ENCODE peak calls at places on chromosomes 11 and 22, in nine cellular contexts. J is thyroid gland, M is sigmoid colon, A is esophagus squamous epithelium, I is A549, C is HCT116, U is IMR-90, T is uterus, P is stomach. S is an unnamed sample.

GRCh38 chr22:48872271-48873260 is 955.1 kb downstream of the BRD1 start:
- DNase-seq in J (no peak), M (peak; percentile 34), A (no peak), I (no peak), C (no peak), U (no peak), T (peak; percentile 4), P (no peak), S (peak; percentile 22)

GRCh38 chr22:48504519-48505140 is 1323.0 kb downstream of the BRD1 start:
- DNase-seq in J (no peak), M (no peak), A (no peak), I (no peak), C (no peak), U (no peak), T (no peak), P (no peak), S (peak; percentile 33)

GRCh38 chr22:35805466-35805865 is 87.8 kb downstream of the APOL5 start:
- DNase-seq in J (no peak), M (no peak), A (no peak), I (no peak), C (no peak), U (no peak), T (no peak), P (no peak), S (no peak)

GRCh38 chr11:13091373-13091772 is 82.3 kb downstream of the RASSF10 start:
- DNase-seq in J (no peak), M (no peak), A (no peak), I (no peak), C (no peak), U (no peak), T (no peak), P (no peak), S (no peak)

GRCh38 chr11:77075425-77075905 is 8.7 kb downstream of the CAPN5 start:
- DNase-seq in J (no peak), M (peak; percentile 57), A (no peak), I (no peak), C (no peak), U (no peak), T (no peak), P (peak; percentile 56), S (no peak)

GRCh38 chr11:78649361-78650215 is 74.9 kb upstream of the NARS2 start:
- DNase-seq in J (no peak), M (no peak), A (no peak), I (no peak), C (no peak), U (no peak), T (no peak), P (no peak), S (no peak)

GRCh38 chr22:23226497-23226850 is 46.2 kb downstream of the BCR start:
- DNase-seq in J (no peak), M (no peak), A (no peak), I (no peak), C (no peak), U (no peak), T (no peak), P (no peak), S (no peak)

GRCh38 chr11:81005595-81005994 is 1564.8 kb upstream of the TENM4 start:
- DNase-seq in J (no peak), M (no peak), A (no peak), I (peak; percentile 38), C (no peak), U (peak; percentile 80), T (no peak), P (no peak), S (no peak)

GRCh38 chr11:131824766-131825165 is 454.4 kb downstream of the NTM start:
- DNase-seq in J (no peak), M (no peak), A (no peak), I (no peak), C (no peak), U (peak; percentile 2), T (no peak), P (no peak), S (no peak)

GRCh38 chr11:117230286-117230961 is 1.4 kb downstream of the PCSK7 start:
- DNase-seq in J (no peak), M (peak; percentile 58), A (no peak), I (no peak), C (no peak), U (peak; percentile 51), T (no peak), P (no peak), S (no peak)

GRCh38 chr11:110434952-110435779 is 5.4 kb downstream of the FDX1 start:
- DNase-seq in J (peak; percentile 71), M (no peak), A (no peak), I (peak; percentile 25), C (peak; percentile 24), U (no peak), T (no peak), P (peak; percentile 66), S (no peak)

GRCh38 chr22:45341503-45341902 is 31.8 kb downstream of the FAM118A start:
- DNase-seq in J (peak; percentile 69), M (no peak), A (no peak), I (no peak), C (no peak), U (no peak), T (no peak), P (no peak), S (no peak)

GRCh38 chr22:38699784-38700183 is 959 bp downstream of the JOSD1 start:
- DNase-seq in J (no peak), M (peak; percentile 58), A (no peak), I (no peak), C (no peak), U (peak; percentile 62), T (no peak), P (no peak), S (no peak)

GRCh38 chr22:30829901-30830550 is 135.4 kb downstream of the OSBP2 start:
- DNase-seq in J (no peak), M (no peak), A (no peak), I (peak; percentile 97), C (peak; percentile 90), U (peak; percentile 97), T (no peak), P (peak; percentile 19), S (no peak)

GRCh38 chr11:74673956-74674355 is 57.3 kb downstream of the CHRDL2 start:
- DNase-seq in J (no peak), M (no peak), A (no peak), I (peak; percentile 64), C (no peak), U (no peak), T (no peak), P (no peak), S (peak; percentile 37)

GRCh38 chr22:44395116-44396005 is 82.6 kb upstream of the SHISAL1 start:
- DNase-seq in J (no peak), M (no peak), A (no peak), I (no peak), C (no peak), U (no peak), T (peak; percentile 11), P (peak; percentile 17), S (peak; percentile 54)

DNA sequence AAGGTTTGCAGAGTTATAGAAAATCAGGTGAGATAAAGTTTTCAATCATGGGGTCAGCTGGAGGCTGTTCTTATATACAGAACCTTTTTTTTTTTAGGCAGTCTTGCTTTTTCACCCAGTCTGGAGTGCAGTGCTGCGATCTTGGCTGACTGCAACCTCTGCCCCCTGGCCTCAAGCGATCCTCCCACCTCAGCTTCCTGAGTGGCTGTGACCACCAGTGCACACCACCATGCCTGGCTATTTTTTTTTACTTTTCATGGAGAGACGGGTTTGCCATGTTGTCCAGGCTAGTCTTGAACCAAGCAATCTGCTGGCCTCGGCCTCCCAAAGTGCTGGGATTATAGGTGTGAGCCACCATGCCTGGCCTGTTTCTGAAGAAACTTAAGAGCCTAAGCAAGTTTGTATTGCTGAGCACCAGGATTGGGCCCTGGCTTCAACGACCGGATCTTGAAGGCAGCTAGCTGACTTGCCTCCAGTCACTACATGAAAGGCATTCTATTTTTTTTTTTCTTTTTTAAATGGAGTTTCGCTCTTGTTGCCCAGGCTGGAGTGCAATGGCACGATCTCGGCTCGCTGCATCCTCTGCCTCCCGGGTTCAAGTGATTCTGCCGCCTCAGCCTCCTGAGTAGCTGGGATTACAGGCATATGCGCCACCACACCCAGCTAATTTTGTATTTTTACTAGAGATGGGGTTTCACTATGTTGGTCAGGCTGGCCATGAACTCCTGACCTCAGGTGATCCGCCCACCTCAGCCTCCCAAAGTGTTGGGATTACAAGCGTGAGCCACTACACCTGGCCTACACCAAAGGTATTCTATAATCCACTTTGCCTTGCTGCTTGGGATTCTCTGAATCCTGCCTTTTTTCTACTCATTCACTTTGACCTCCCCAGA is 7.6 kb downstream of the XBP1 start:
- DNase-seq in J (peak; percentile 63), M (no peak), A (no peak), I (no peak), C (no peak), U (no peak), T (no peak), P (no peak), S (peak; percentile 49)
- TF ChIP-seq POLR2A in J (no peak), M (no peak), A (no peak), I (no peak), C (no peak), U (no peak), T (no peak), P (no peak), S (no peak)

GRCh38 chr22:43273902-43274484 is 69.2 kb downstream of the SCUBE1 start:
- DNase-seq in J (peak; percentile 50), M (no peak), A (no peak), I (peak; percentile 61), C (peak; percentile 47), U (peak; percentile 46), T (peak; percentile 50), P (peak; percentile 47), S (no peak)
- TF ChIP-seq CTCF in J (peak; percentile 87), M (peak; percentile 67), A (peak; percentile 65), I (peak; percentile 60), C (peak; percentile 70), U (peak; percentile 72), T (peak; percentile 64), P (no peak), S (peak; percentile 73)

GRCh38 chr11:108128772-108129171 is 7.4 kb downstream of the ACAT1 start:
- DNase-seq in J (no peak), M (no peak), A (no peak), I (no peak), C (no peak), U (no peak), T (no peak), P (no peak), S (no peak)
- H3K9me3 ChIP-seq in J (no peaks in the 10 kb centered on the region), M (no peaks in the 10 kb centered on the region), A (no peaks in the 10 kb centered on the region), I (no peaks in the 10 kb centered on the region), C (no peaks in the 10 kb centered on the region), U (no peaks in the 10 kb centered on the region), T (no peaks in the 10 kb centered on the region), P (no peaks in the 10 kb centered on the region), S (no peaks in the 10 kb centered on the region)

DNA sequence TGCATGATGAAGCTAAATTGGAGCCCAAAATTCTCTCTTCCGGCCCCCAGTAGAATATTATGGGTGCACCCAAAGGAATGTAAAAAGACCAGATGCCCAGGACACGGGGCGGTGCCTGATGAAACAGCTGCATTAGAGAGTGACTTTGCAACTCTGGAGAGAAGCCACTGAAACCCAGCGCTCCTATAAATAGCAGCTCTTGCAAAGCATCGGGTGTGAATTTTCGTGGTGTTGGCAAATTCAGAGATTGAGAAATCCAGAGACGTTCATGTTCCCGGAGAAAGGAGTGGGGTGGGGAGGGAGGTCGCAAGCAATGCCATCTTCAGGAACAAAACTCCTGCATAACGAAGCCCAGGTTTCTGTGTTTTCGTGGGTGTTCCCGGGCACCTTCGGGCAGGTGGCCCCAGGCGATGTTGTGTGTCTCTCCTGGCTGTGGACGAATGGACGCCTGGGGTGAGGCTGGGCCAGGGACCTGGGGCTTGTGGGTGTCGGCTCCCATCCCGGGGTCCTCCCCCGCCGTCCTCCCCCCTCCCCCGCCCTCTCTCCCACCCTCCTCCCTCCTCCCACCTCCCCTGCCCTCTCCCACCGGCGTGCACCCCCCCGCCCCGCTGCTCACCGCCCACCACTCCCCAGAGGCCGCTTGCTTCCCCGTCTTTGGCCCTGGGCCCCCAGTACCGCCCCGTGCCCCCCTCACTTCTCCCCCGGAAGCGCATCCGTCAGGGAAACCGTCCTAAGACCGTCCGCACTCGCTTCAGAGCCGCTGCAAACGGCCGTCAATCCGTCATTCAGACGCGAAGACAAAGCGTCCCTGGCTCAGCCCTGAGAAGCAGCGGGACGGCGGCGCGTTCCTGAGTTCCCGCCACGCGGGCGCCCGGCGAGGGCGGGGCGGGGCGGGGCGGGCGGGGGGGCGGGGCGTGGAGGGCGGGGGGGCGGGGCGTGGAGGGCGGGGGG is 26.7 kb upstream of the TOLLIP start:
- DNase-seq in J (peak; percentile 64), M (peak; percentile 93), A (no peak), I (peak; percentile 53), C (no peak), U (peak; percentile 71), T (peak; percentile 68), P (peak; percentile 57), S (peak; percentile 92)
- TF ChIP-seq POLR2A in J (no peak), M (no peak), A (no peak), I (peak; percentile 39), C (no peak), U (no peak), T (no peak), P (no peak), S (no peak)

S was measured in spleen.